ENCODE peak calls at places on chromosomes 3 and 15, in eight cellular contexts. One of them, this sample, is unnamed.

GRCh38 chr15:81087694-81088093 is 46.4 kb upstream of the CFAP161 start:
- DNase-seq in GM23248: no peak
- DNase-seq in fibroblast of the conjunctiva: no peak
- DNase-seq in Jurkat, Clone E6-1: no peak
- DNase-seq in NCI-H2171 treated with DMSO at 0.1 percent for 48 hours: no peak
- DNase-seq in NCI-H1105: no peak
- DNase-seq in choroid plexus epithelial cell: no peak
- DNase-seq in stimulated activated CD4-positive, alpha-beta T cell treated with anti-CD3 and anti-CD28 coated beads, Interleukin-4, amount 100 ng/mL, for 24 hours: no peak
- DNase-seq in this sample: no peak

GRCh38 chr3:190174471-190174870 is 53.8 kb upstream of the P3H2 start:
- DNase-seq in GM23248: no peak
- DNase-seq in fibroblast of the conjunctiva: no peak
- DNase-seq in Jurkat, Clone E6-1: no peak
- DNase-seq in NCI-H2171 treated with DMSO at 0.1 percent for 48 hours: no peak
- DNase-seq in NCI-H1105: no peak
- DNase-seq in choroid plexus epithelial cell: no peak
- DNase-seq in stimulated activated CD4-positive, alpha-beta T cell treated with anti-CD3 and anti-CD28 coated beads, Interleukin-4, amount 100 ng/mL, for 24 hours: no peak
- DNase-seq in this sample: no peak

GRCh38 chr3:137409584-137409983 is 354.5 kb upstream of the SOX14 start:
- DNase-seq in GM23248: no peak
- DNase-seq in fibroblast of the conjunctiva: no peak
- DNase-seq in Jurkat, Clone E6-1: no peak
- DNase-seq in NCI-H2171 treated with DMSO at 0.1 percent for 48 hours: no peak
- DNase-seq in NCI-H1105: no peak
- DNase-seq in choroid plexus epithelial cell: no peak
- DNase-seq in stimulated activated CD4-positive, alpha-beta T cell treated with anti-CD3 and anti-CD28 coated beads, Interleukin-4, amount 100 ng/mL, for 24 hours: no peak
- DNase-seq in this sample: no peak

GRCh38 chr15:74349241-74349766 is 18.1 kb downstream of the CYP11A1 start:
- DNase-seq in GM23248: no peak
- DNase-seq in fibroblast of the conjunctiva: no peak
- DNase-seq in Jurkat, Clone E6-1: no peak
- DNase-seq in NCI-H2171 treated with DMSO at 0.1 percent for 48 hours: no peak
- DNase-seq in NCI-H1105: no peak
- DNase-seq in choroid plexus epithelial cell: no peak
- DNase-seq in stimulated activated CD4-positive, alpha-beta T cell treated with anti-CD3 and anti-CD28 coated beads, Interleukin-4, amount 100 ng/mL, for 24 hours: no peak
- DNase-seq in this sample: no peak

GRCh38 chr3:15450611-15451467 is 23.4 kb downstream of the EAF1 start:
- DNase-seq in GM23248: no peak
- DNase-seq in fibroblast of the conjunctiva: no peak
- DNase-seq in Jurkat, Clone E6-1: no peak
- DNase-seq in NCI-H2171 treated with DMSO at 0.1 percent for 48 hours: no peak
- DNase-seq in NCI-H1105: no peak
- DNase-seq in choroid plexus epithelial cell: no peak
- DNase-seq in stimulated activated CD4-positive, alpha-beta T cell treated with anti-CD3 and anti-CD28 coated beads, Interleukin-4, amount 100 ng/mL, for 24 hours: no peak
- DNase-seq in this sample: no peak

GRCh38 chr3:67292356-67293225 is 294.5 kb downstream of the KBTBD8 start:
- DNase-seq in GM23248: peak
- DNase-seq in fibroblast of the conjunctiva: no peak
- DNase-seq in Jurkat, Clone E6-1: no peak
- DNase-seq in NCI-H2171 treated with DMSO at 0.1 percent for 48 hours: no peak
- DNase-seq in NCI-H1105: no peak
- DNase-seq in choroid plexus epithelial cell: peak
- DNase-seq in stimulated activated CD4-positive, alpha-beta T cell treated with anti-CD3 and anti-CD28 coated beads, Interleukin-4, amount 100 ng/mL, for 24 hours: no peak
- DNase-seq in this sample: no peak

GRCh38 chr3:57131210-57131588 is 34.0 kb downstream of the IL17RD start:
- DNase-seq in GM23248: no peak
- DNase-seq in fibroblast of the conjunctiva: no peak
- DNase-seq in Jurkat, Clone E6-1: no peak
- DNase-seq in NCI-H2171 treated with DMSO at 0.1 percent for 48 hours: no peak
- DNase-seq in NCI-H1105: no peak
- DNase-seq in choroid plexus epithelial cell: no peak
- DNase-seq in stimulated activated CD4-positive, alpha-beta T cell treated with anti-CD3 and anti-CD28 coated beads, Interleukin-4, amount 100 ng/mL, for 24 hours: no peak
- DNase-seq in this sample: no peak

GRCh38 chr15:50066202-50066601 is 52.8 kb downstream of the ATP8B4 start:
- DNase-seq in GM23248: peak
- DNase-seq in fibroblast of the conjunctiva: no peak
- DNase-seq in Jurkat, Clone E6-1: no peak
- DNase-seq in NCI-H2171 treated with DMSO at 0.1 percent for 48 hours: no peak
- DNase-seq in NCI-H1105: no peak
- DNase-seq in choroid plexus epithelial cell: peak
- DNase-seq in stimulated activated CD4-positive, alpha-beta T cell treated with anti-CD3 and anti-CD28 coated beads, Interleukin-4, amount 100 ng/mL, for 24 hours: peak
- DNase-seq in this sample: no peak

GRCh38 chr15:98870788-98871187 is 136.8 kb downstream of the PGPEP1L start:
- DNase-seq in GM23248: no peak
- DNase-seq in fibroblast of the conjunctiva: no peak
- DNase-seq in Jurkat, Clone E6-1: no peak
- DNase-seq in NCI-H2171 treated with DMSO at 0.1 percent for 48 hours: no peak
- DNase-seq in NCI-H1105: no peak
- DNase-seq in choroid plexus epithelial cell: no peak
- DNase-seq in stimulated activated CD4-positive, alpha-beta T cell treated with anti-CD3 and anti-CD28 coated beads, Interleukin-4, amount 100 ng/mL, for 24 hours: no peak
- DNase-seq in this sample: no peak

GRCh38 chr3:159749406-159749805 is 239.2 kb upstream of the IL12A start:
- DNase-seq in GM23248: no peak
- DNase-seq in fibroblast of the conjunctiva: no peak
- DNase-seq in Jurkat, Clone E6-1: no peak
- DNase-seq in NCI-H2171 treated with DMSO at 0.1 percent for 48 hours: no peak
- DNase-seq in NCI-H1105: no peak
- DNase-seq in choroid plexus epithelial cell: no peak
- DNase-seq in stimulated activated CD4-positive, alpha-beta T cell treated with anti-CD3 and anti-CD28 coated beads, Interleukin-4, amount 100 ng/mL, for 24 hours: no peak
- DNase-seq in this sample: no peak

GRCh38 chr15:52348056-52348745 is 52.6 kb upstream of the MYO5C start:
- DNase-seq in GM23248: peak
- DNase-seq in fibroblast of the conjunctiva: no peak
- DNase-seq in Jurkat, Clone E6-1: no peak
- DNase-seq in NCI-H2171 treated with DMSO at 0.1 percent for 48 hours: no peak
- DNase-seq in NCI-H1105: no peak
- DNase-seq in choroid plexus epithelial cell: peak
- DNase-seq in stimulated activated CD4-positive, alpha-beta T cell treated with anti-CD3 and anti-CD28 coated beads, Interleukin-4, amount 100 ng/mL, for 24 hours: no peak
- DNase-seq in this sample: no peak

GRCh38 chr15:92395176-92395521 is 1.5 kb downstream of the ST8SIA2 start:
- DNase-seq in GM23248: no peak
- DNase-seq in fibroblast of the conjunctiva: no peak
- DNase-seq in Jurkat, Clone E6-1: no peak
- DNase-seq in NCI-H2171 treated with DMSO at 0.1 percent for 48 hours: no peak
- DNase-seq in NCI-H1105: no peak
- DNase-seq in choroid plexus epithelial cell: no peak
- DNase-seq in stimulated activated CD4-positive, alpha-beta T cell treated with anti-CD3 and anti-CD28 coated beads, Interleukin-4, amount 100 ng/mL, for 24 hours: no peak
- DNase-seq in this sample: no peak

GRCh38 chr3:172516318-172517214 is 6.7 kb downstream of the TNFSF10 start:
- DNase-seq in GM23248: peak
- DNase-seq in fibroblast of the conjunctiva: peak
- DNase-seq in Jurkat, Clone E6-1: peak
- DNase-seq in NCI-H2171 treated with DMSO at 0.1 percent for 48 hours: no peak
- DNase-seq in NCI-H1105: no peak
- DNase-seq in choroid plexus epithelial cell: peak
- DNase-seq in stimulated activated CD4-positive, alpha-beta T cell treated with anti-CD3 and anti-CD28 coated beads, Interleukin-4, amount 100 ng/mL, for 24 hours: peak
- DNase-seq in this sample: peak

GRCh38 chr3:142577701-142578308 is 728 bp downstream of the ATR start:
- DNase-seq in GM23248: peak
- DNase-seq in fibroblast of the conjunctiva: no peak
- DNase-seq in Jurkat, Clone E6-1: no peak
- DNase-seq in NCI-H2171 treated with DMSO at 0.1 percent for 48 hours: peak
- DNase-seq in NCI-H1105: no peak
- DNase-seq in choroid plexus epithelial cell: peak
- DNase-seq in stimulated activated CD4-positive, alpha-beta T cell treated with anti-CD3 and anti-CD28 coated beads, Interleukin-4, amount 100 ng/mL, for 24 hours: no peak
- DNase-seq in this sample: no peak

GRCh38 chr3:127493924-127494646 is 96.4 kb downstream of the TPRA1 start:
- DNase-seq in GM23248: no peak
- DNase-seq in fibroblast of the conjunctiva: no peak
- DNase-seq in Jurkat, Clone E6-1: no peak
- DNase-seq in NCI-H2171 treated with DMSO at 0.1 percent for 48 hours: no peak
- DNase-seq in NCI-H1105: no peak
- DNase-seq in choroid plexus epithelial cell: no peak
- DNase-seq in stimulated activated CD4-positive, alpha-beta T cell treated with anti-CD3 and anti-CD28 coated beads, Interleukin-4, amount 100 ng/mL, for 24 hours: no peak
- DNase-seq in this sample: peak

GRCh38 chr15:35514759-35515158 is 31.2 kb downstream of the DPH6 start:
- DNase-seq in GM23248: peak
- DNase-seq in fibroblast of the conjunctiva: peak
- DNase-seq in Jurkat, Clone E6-1: no peak
- DNase-seq in NCI-H2171 treated with DMSO at 0.1 percent for 48 hours: no peak
- DNase-seq in NCI-H1105: no peak
- DNase-seq in choroid plexus epithelial cell: peak
- DNase-seq in stimulated activated CD4-positive, alpha-beta T cell treated with anti-CD3 and anti-CD28 coated beads, Interleukin-4, amount 100 ng/mL, for 24 hours: no peak
- DNase-seq in this sample: no peak

GRCh38 chr3:64686446-64686908 is 1.3 kb downstream of the ADAMTS9 start:
- DNase-seq in GM23248: peak
- DNase-seq in fibroblast of the conjunctiva: no peak
- DNase-seq in Jurkat, Clone E6-1: no peak
- DNase-seq in NCI-H2171 treated with DMSO at 0.1 percent for 48 hours: no peak
- DNase-seq in NCI-H1105: no peak
- DNase-seq in choroid plexus epithelial cell: peak
- DNase-seq in stimulated activated CD4-positive, alpha-beta T cell treated with anti-CD3 and anti-CD28 coated beads, Interleukin-4, amount 100 ng/mL, for 24 hours: no peak
- DNase-seq in this sample: no peak

GRCh38 chr15:57015897-57016296 is 97.5 kb downstream of the TCF12 start:
- DNase-seq in GM23248: no peak
- DNase-seq in fibroblast of the conjunctiva: no peak
- DNase-seq in Jurkat, Clone E6-1: no peak
- DNase-seq in NCI-H2171 treated with DMSO at 0.1 percent for 48 hours: no peak
- DNase-seq in NCI-H1105: no peak
- DNase-seq in choroid plexus epithelial cell: peak
- DNase-seq in stimulated activated CD4-positive, alpha-beta T cell treated with anti-CD3 and anti-CD28 coated beads, Interleukin-4, amount 100 ng/mL, for 24 hours: no peak
- DNase-seq in this sample: no peak

GRCh38 chr3:42176635-42177034 is 85.5 kb downstream of the TRAK1 start:
- DNase-seq in GM23248: no peak
- DNase-seq in fibroblast of the conjunctiva: no peak
- DNase-seq in Jurkat, Clone E6-1: no peak
- DNase-seq in NCI-H2171 treated with DMSO at 0.1 percent for 48 hours: no peak
- DNase-seq in NCI-H1105: no peak
- DNase-seq in choroid plexus epithelial cell: no peak
- DNase-seq in stimulated activated CD4-positive, alpha-beta T cell treated with anti-CD3 and anti-CD28 coated beads, Interleukin-4, amount 100 ng/mL, for 24 hours: no peak
- DNase-seq in this sample: no peak

GRCh38 chr15:75361989-75362641 is 6.3 kb downstream of the MAN2C1 start:
- DNase-seq in GM23248: no peak
- DNase-seq in fibroblast of the conjunctiva: no peak
- DNase-seq in Jurkat, Clone E6-1: no peak
- DNase-seq in NCI-H2171 treated with DMSO at 0.1 percent for 48 hours: no peak
- DNase-seq in NCI-H1105: no peak
- DNase-seq in choroid plexus epithelial cell: no peak
- DNase-seq in stimulated activated CD4-positive, alpha-beta T cell treated with anti-CD3 and anti-CD28 coated beads, Interleukin-4, amount 100 ng/mL, for 24 hours: no peak
- DNase-seq in this sample: no peak

GRCh38 chr3:60552581-60552980 is 698.7 kb downstream of the FHIT start:
- DNase-seq in GM23248: peak
- DNase-seq in fibroblast of the conjunctiva: no peak
- DNase-seq in Jurkat, Clone E6-1: no peak
- DNase-seq in NCI-H2171 treated with DMSO at 0.1 percent for 48 hours: no peak
- DNase-seq in NCI-H1105: no peak
- DNase-seq in choroid plexus epithelial cell: no peak
- DNase-seq in stimulated activated CD4-positive, alpha-beta T cell treated with anti-CD3 and anti-CD28 coated beads, Interleukin-4, amount 100 ng/mL, for 24 hours: no peak
- DNase-seq in this sample: no peak

GRCh38 chr15:69032006-69032405 is 17.5 kb downstream of the NOX5 start:
- DNase-seq in GM23248: peak
- DNase-seq in fibroblast of the conjunctiva: no peak
- DNase-seq in Jurkat, Clone E6-1: no peak
- DNase-seq in NCI-H2171 treated with DMSO at 0.1 percent for 48 hours: no peak
- DNase-seq in NCI-H1105: no peak
- DNase-seq in choroid plexus epithelial cell: no peak
- DNase-seq in stimulated activated CD4-positive, alpha-beta T cell treated with anti-CD3 and anti-CD28 coated beads, Interleukin-4, amount 100 ng/mL, for 24 hours: no peak
- DNase-seq in this sample: no peak

GRCh38 chr3:38541800-38542199 is 45.7 kb downstream of the EXOG start:
- DNase-seq in GM23248: no peak
- DNase-seq in fibroblast of the conjunctiva: no peak
- DNase-seq in Jurkat, Clone E6-1: no peak
- DNase-seq in NCI-H2171 treated with DMSO at 0.1 percent for 48 hours: no peak
- DNase-seq in NCI-H1105: no peak
- DNase-seq in choroid plexus epithelial cell: no peak
- DNase-seq in stimulated activated CD4-positive, alpha-beta T cell treated with anti-CD3 and anti-CD28 coated beads, Interleukin-4, amount 100 ng/mL, for 24 hours: no peak
- DNase-seq in this sample: no peak

GRCh38 chr15:51359981-51360380 is 18.5 kb downstream of the GLDN start:
- DNase-seq in GM23248: no peak
- DNase-seq in fibroblast of the conjunctiva: no peak
- DNase-seq in Jurkat, Clone E6-1: no peak
- DNase-seq in NCI-H2171 treated with DMSO at 0.1 percent for 48 hours: no peak
- DNase-seq in NCI-H1105: no peak
- DNase-seq in choroid plexus epithelial cell: no peak
- DNase-seq in stimulated activated CD4-positive, alpha-beta T cell treated with anti-CD3 and anti-CD28 coated beads, Interleukin-4, amount 100 ng/mL, for 24 hours: no peak
- DNase-seq in this sample: no peak

GRCh38 chr3:141379250-141379872 is 11.1 kb downstream of the ZBTB38 start:
- DNase-seq in GM23248: no peak
- DNase-seq in fibroblast of the conjunctiva: no peak
- DNase-seq in Jurkat, Clone E6-1: no peak
- DNase-seq in NCI-H2171 treated with DMSO at 0.1 percent for 48 hours: no peak
- DNase-seq in NCI-H1105: no peak
- DNase-seq in choroid plexus epithelial cell: no peak
- DNase-seq in stimulated activated CD4-positive, alpha-beta T cell treated with anti-CD3 and anti-CD28 coated beads, Interleukin-4, amount 100 ng/mL, for 24 hours: peak
- DNase-seq in this sample: no peak

GRCh38 chr3:37179144-37179967 is 5.0 kb upstream of the LRRFIP2 start:
- DNase-seq in GM23248: peak
- DNase-seq in fibroblast of the conjunctiva: no peak
- DNase-seq in Jurkat, Clone E6-1: no peak
- DNase-seq in NCI-H2171 treated with DMSO at 0.1 percent for 48 hours: no peak
- DNase-seq in NCI-H1105: no peak
- DNase-seq in choroid plexus epithelial cell: no peak
- DNase-seq in stimulated activated CD4-positive, alpha-beta T cell treated with anti-CD3 and anti-CD28 coated beads, Interleukin-4, amount 100 ng/mL, for 24 hours: no peak
- DNase-seq in this sample: no peak

GRCh38 chr15:65089206-65089824 is 12.8 kb downstream of the KBTBD13 start:
- DNase-seq in GM23248: no peak
- DNase-seq in fibroblast of the conjunctiva: no peak
- DNase-seq in Jurkat, Clone E6-1: no peak
- DNase-seq in NCI-H2171 treated with DMSO at 0.1 percent for 48 hours: no peak
- DNase-seq in NCI-H1105: no peak
- DNase-seq in choroid plexus epithelial cell: peak
- DNase-seq in stimulated activated CD4-positive, alpha-beta T cell treated with anti-CD3 and anti-CD28 coated beads, Interleukin-4, amount 100 ng/mL, for 24 hours: no peak
- DNase-seq in this sample: no peak

GRCh38 chr3:59535791-59536221 is 486.0 kb upstream of the CFAP20DC start:
- DNase-seq in GM23248: peak
- DNase-seq in fibroblast of the conjunctiva: no peak
- DNase-seq in Jurkat, Clone E6-1: no peak
- DNase-seq in NCI-H2171 treated with DMSO at 0.1 percent for 48 hours: no peak
- DNase-seq in NCI-H1105: no peak
- DNase-seq in choroid plexus epithelial cell: peak
- DNase-seq in stimulated activated CD4-positive, alpha-beta T cell treated with anti-CD3 and anti-CD28 coated beads, Interleukin-4, amount 100 ng/mL, for 24 hours: no peak
- DNase-seq in this sample: no peak

GRCh38 chr3:182725372-182726251 is 67.7 kb upstream of the ATP11B start:
- DNase-seq in GM23248: peak
- DNase-seq in fibroblast of the conjunctiva: no peak
- DNase-seq in Jurkat, Clone E6-1: no peak
- DNase-seq in NCI-H2171 treated with DMSO at 0.1 percent for 48 hours: no peak
- DNase-seq in NCI-H1105: no peak
- DNase-seq in choroid plexus epithelial cell: peak
- DNase-seq in stimulated activated CD4-positive, alpha-beta T cell treated with anti-CD3 and anti-CD28 coated beads, Interleukin-4, amount 100 ng/mL, for 24 hours: no peak
- DNase-seq in this sample: no peak

GRCh38 chr3:69116897-69117296 is 5.5 kb downstream of the LMOD3 start:
- DNase-seq in GM23248: no peak
- DNase-seq in fibroblast of the conjunctiva: no peak
- DNase-seq in Jurkat, Clone E6-1: no peak
- DNase-seq in NCI-H2171 treated with DMSO at 0.1 percent for 48 hours: no peak
- DNase-seq in NCI-H1105: peak
- DNase-seq in choroid plexus epithelial cell: no peak
- DNase-seq in stimulated activated CD4-positive, alpha-beta T cell treated with anti-CD3 and anti-CD28 coated beads, Interleukin-4, amount 100 ng/mL, for 24 hours: no peak
- DNase-seq in this sample: peak

GRCh38 chr3:105523496-105523895 is 156.8 kb downstream of the ALCAM start:
- DNase-seq in GM23248: peak
- DNase-seq in fibroblast of the conjunctiva: no peak
- DNase-seq in Jurkat, Clone E6-1: no peak
- DNase-seq in NCI-H2171 treated with DMSO at 0.1 percent for 48 hours: no peak
- DNase-seq in NCI-H1105: no peak
- DNase-seq in choroid plexus epithelial cell: no peak
- DNase-seq in stimulated activated CD4-positive, alpha-beta T cell treated with anti-CD3 and anti-CD28 coated beads, Interleukin-4, amount 100 ng/mL, for 24 hours: no peak
- DNase-seq in this sample: no peak

GRCh38 chr3:68173230-68173629 is 518.8 kb upstream of the SUCLG2 start:
- DNase-seq in GM23248: no peak
- DNase-seq in fibroblast of the conjunctiva: no peak
- DNase-seq in Jurkat, Clone E6-1: no peak
- DNase-seq in NCI-H2171 treated with DMSO at 0.1 percent for 48 hours: no peak
- DNase-seq in NCI-H1105: no peak
- DNase-seq in choroid plexus epithelial cell: no peak
- DNase-seq in stimulated activated CD4-positive, alpha-beta T cell treated with anti-CD3 and anti-CD28 coated beads, Interleukin-4, amount 100 ng/mL, for 24 hours: no peak
- DNase-seq in this sample: no peak

GRCh38 chr3:111539351-111540331 is 2.4 kb upstream of the CD96 start:
- DNase-seq in GM23248: peak
- DNase-seq in fibroblast of the conjunctiva: peak
- DNase-seq in Jurkat, Clone E6-1: peak
- DNase-seq in NCI-H2171 treated with DMSO at 0.1 percent for 48 hours: peak
- DNase-seq in NCI-H1105: no peak
- DNase-seq in choroid plexus epithelial cell: peak
- DNase-seq in stimulated activated CD4-positive, alpha-beta T cell treated with anti-CD3 and anti-CD28 coated beads, Interleukin-4, amount 100 ng/mL, for 24 hours: peak
- DNase-seq in this sample: peak

This sample was measured in mucosa of gallbladder.